ENCODE peak calls at places on chromosomes 11 and 22, in ten cellular contexts. Z is T-helper 2 cell; P is sciatic nerve; F is AG08396; W is hippocampal formation; D is GM13977; M is activated T-cell treated with anti-CD3 and anti-CD28 coated beads, Interleukin-2, amount 50 U/mL, for 72 hours; N is sigmoid colon; Q is GDM1; O is HT1080. B is an unnamed sample.

GRCh38 chr11:5841797-5842196 is at the start of gene OR52E6:
- DNase-seq in F (no peak), D (no peak), O (no peak), W (no peak), P (no peak), M (no peak), Z (no peak), N (no peak), Q (no peak), B (no peak)

GRCh38 chr11:8354622-8355417 is 91.1 kb upstream of the LMO1 start:
- DNase-seq in M (no peak), D (peak), O (no peak), P (no peak), F (no peak), Q (no peak), N (no peak), W (peak), Z (no peak), B (no peak)

GRCh38 chr11:1923201-1923956 is 3.9 kb downstream of the TNNT3 start:
- DNase-seq in O (no peak), P (peak), W (no peak), Q (no peak), F (no peak), M (no peak), N (no peak), D (peak), Z (no peak), B (no peak)

GRCh38 chr11:134530826-134531225 is 118.8 kb upstream of the B3GAT1 start:
- DNase-seq in D (no peak), O (no peak), W (no peak), N (peak), M (no peak), Z (no peak), F (no peak), P (peak), Q (no peak), B (peak)

GRCh38 chr11:36018967-36019596 is 75.2 kb downstream of the LDLRAD3 start:
- DNase-seq in O (no peak), D (no peak), P (no peak), Q (no peak), M (no peak), N (no peak), F (no peak), Z (no peak), W (no peak), B (no peak)

GRCh38 chr11:69411257-69411924 is 70.1 kb upstream of the LINC01488 start:
- DNase-seq in Z (no peak), N (no peak), O (no peak), Q (no peak), P (no peak), W (no peak), M (no peak), D (no peak), F (no peak), B (no peak)

GRCh38 chr11:95254139-95254704 is 23.2 kb upstream of the SESN3 start:
- DNase-seq in W (peak), N (peak), Q (peak), P (peak), O (peak), D (peak), Z (peak), M (peak), F (peak), B (peak)

GRCh38 chr11:96263361-96263763 is 79.6 kb downstream of the MAML2 start:
- DNase-seq in O (peak), F (peak), M (no peak), D (no peak), Q (no peak), N (no peak), P (no peak), W (no peak), Z (no peak), B (no peak)

GRCh38 chr22:46604306-46604690 is 15.9 kb upstream of the GRAMD4 start:
- DNase-seq in N (no peak), Z (peak), F (no peak), P (no peak), M (peak), O (no peak), Q (peak), D (peak), W (no peak), B (no peak)

GRCh38 chr22:24427500-24428164 is at the start of gene ADORA2A:
- DNase-seq in W (no peak), M (peak), P (no peak), Z (peak), F (no peak), D (peak), O (peak), Q (no peak), N (no peak), B (no peak)

GRCh38 chr22:46460835-46461234 is 76.6 kb downstream of the CELSR1 start:
- DNase-seq in O (no peak), N (no peak), W (no peak), Q (no peak), F (no peak), D (no peak), P (no peak), Z (no peak), M (no peak), B (no peak)

GRCh38 chr11:24086921-24087320 is 409.9 kb upstream of the LUZP2 start:
- DNase-seq in F (no peak), Z (no peak), M (no peak), O (no peak), W (no peak), Q (no peak), N (no peak), D (no peak), P (no peak), B (no peak)

GRCh38 chr11:134532921-134533421 is 120.9 kb upstream of the B3GAT1 start:
- DNase-seq in F (no peak), W (no peak), Q (no peak), Z (no peak), M (no peak), N (peak), D (no peak), P (peak), O (no peak), B (peak)